ENCODE peak calls at places on chromosomes 11 and 22, in four cellular contexts. Q is H1, Y is HepG2, T is GM12878. O is an unnamed sample.

GRCh38 chr11:14973621-14974020 is 1.5 kb upstream of the CALCA start:
- DNase-seq in Y (no peak), Q (peak; percentile 63), T (no peak), O (no peak)

GRCh38 chr22:48940266-48940987 is 887.2 kb downstream of the BRD1 start:
- DNase-seq in Y (no peak), T (no peak), Q (peak; percentile 37), O (no peak)

GRCh38 chr22:19143967-19144400 is 467 bp downstream of the ESS2 start:
- DNase-seq in Y (no peak), Q (no peak), T (no peak), O (no peak)

GRCh38 chr11:118877487-118878173 is 6.1 kb upstream of the CXCR5 start:
- DNase-seq in Q (no peak), Y (no peak), T (no peak), O (no peak)

GRCh38 chr11:67276821-67277230 is 10.6 kb downstream of the GRK2 start:
- DNase-seq in Q (no peak), T (no peak), Y (no peak), O (no peak)

GRCh38 chr11:74195828-74196227 is 24.7 kb downstream of the PPME1 start:
- DNase-seq in T (no peak), Y (no peak), Q (no peak), O (no peak)

GRCh38 chr11:57399928-57400578 is 9.6 kb upstream of the PRG2 start:
- DNase-seq in Q (no peak), T (no peak), Y (peak; percentile 81), O (no peak)

GRCh38 chr11:11206457-11206856 is 146.6 kb downstream of the CSNK2A3 start:
- DNase-seq in Y (no peak), T (no peak), Q (no peak), O (no peak)

GRCh38 chr11:98566978-98567377 is 453.8 kb upstream of the CNTN5 start:
- DNase-seq in Q (no peak), Y (no peak), T (no peak), O (no peak)

GRCh38 chr11:67450796-67451657 is 1.5 kb downstream of the GPR152 start:
- DNase-seq in Q (no peak), Y (no peak), T (no peak), O (no peak)

GRCh38 chr11:70519117-70519516 is 120.8 kb downstream of the CTTN start:
- DNase-seq in Q (no peak), Y (no peak), T (peak; percentile 11), O (no peak)

GRCh38 chr22:19629720-19630419 is 84.4 kb upstream of the SEPTIN5 start:
- DNase-seq in Q (peak; percentile 94), Y (peak; percentile 65), T (no peak), O (peak; percentile 55)

GRCh38 chr22:47001288-47001687 is 238.8 kb downstream of the TBC1D22A start:
- DNase-seq in Y (no peak), Q (no peak), T (peak; percentile 59), O (no peak)

GRCh38 chr11:63951779-63952536 is 13.2 kb downstream of the NAA40 start:
- DNase-seq in Q (no peak), T (peak; percentile 65), Y (no peak), O (no peak)

GRCh38 chr11:16784671-16785070 is 46.2 kb downstream of the C11orf58 start:
- DNase-seq in Y (no peak), Q (no peak), T (no peak), O (no peak)

GRCh38 chr22:41215409-41215808 is 10.3 kb downstream of the L3MBTL2 start:
- DNase-seq in T (no peak), Q (no peak), Y (no peak), O (no peak)

GRCh38 chr22:44033287-44033686 is 9.2 kb downstream of the PARVB start:
- DNase-seq in T (no peak), Q (no peak), Y (no peak), O (no peak)

GRCh38 chr11:69635804-69636511 is 5.0 kb upstream of the CCND1 start:
- DNase-seq in Q (no peak), Y (no peak), T (no peak), O (no peak)

GRCh38 chr11:9691865-9692264 is 28.0 kb downstream of the SWAP70 start:
- DNase-seq in Y (no peak), Q (no peak), T (no peak), O (no peak)

GRCh38 chr11:13647391-13647790 is 21.1 kb upstream of the FAR1 start:
- DNase-seq in Y (no peak), Q (no peak), T (no peak), O (no peak)

GRCh38 chr11:21289686-21290085 is 620.3 kb downstream of the NELL1 start:
- DNase-seq in Q (no peak), T (no peak), Y (no peak), O (no peak)

GRCh38 chr11:63961608-63962412 is 12.6 kb upstream of the COX8A start:
- DNase-seq in T (no peak), Q (no peak), Y (peak; percentile 46), O (no peak)

GRCh38 chr11:107102692-107103463 is 84.6 kb upstream of the GUCY1A2 start:
- DNase-seq in T (no peak), Y (no peak), Q (no peak), O (no peak)

GRCh38 chr11:123561046-123561781 is 93.2 kb downstream of the SCN3B start:
- DNase-seq in Y (peak; percentile 7), T (no peak), Q (no peak), O (no peak)

GRCh38 chr11:23124249-23124648 is 264.0 kb upstream of the CCDC179 start:
- DNase-seq in T (no peak), Q (no peak), Y (no peak), O (no peak)

GRCh38 chr11:22466809-22467208 is 128.6 kb downstream of the SLC17A6 start:
- DNase-seq in Q (no peak), T (no peak), Y (no peak), O (no peak)

GRCh38 chr22:37662039-37662438 is 3.5 kb downstream of the PDXP start:
- DNase-seq in T (no peak), Q (no peak), Y (no peak), O (no peak)

GRCh38 chr11:62552931-62553838 is 6.6 kb upstream of the AHNAK start:
- DNase-seq in Q (peak; percentile 82), Y (no peak), T (no peak), O (peak; percentile 85)

GRCh38 chr11:1942541-1943260 is 4.4 kb upstream of the MRPL23 start:
- DNase-seq in Y (no peak), T (no peak), Q (no peak), O (no peak)

GRCh38 chr11:1947592-1948237 is 583 bp downstream of the MRPL23 start:
- DNase-seq in T (no peak), Q (no peak), Y (no peak), O (no peak)

GRCh38 chr11:1943576-1943975 is 3.6 kb upstream of the MRPL23 start:
- DNase-seq in Y (no peak), Q (peak; percentile 49), T (no peak), O (no peak)

GRCh38 chr11:1946812-1947480 is at the start of gene MRPL23:
- DNase-seq in T (no peak), Y (no peak), Q (no peak), O (no peak)

DNA sequence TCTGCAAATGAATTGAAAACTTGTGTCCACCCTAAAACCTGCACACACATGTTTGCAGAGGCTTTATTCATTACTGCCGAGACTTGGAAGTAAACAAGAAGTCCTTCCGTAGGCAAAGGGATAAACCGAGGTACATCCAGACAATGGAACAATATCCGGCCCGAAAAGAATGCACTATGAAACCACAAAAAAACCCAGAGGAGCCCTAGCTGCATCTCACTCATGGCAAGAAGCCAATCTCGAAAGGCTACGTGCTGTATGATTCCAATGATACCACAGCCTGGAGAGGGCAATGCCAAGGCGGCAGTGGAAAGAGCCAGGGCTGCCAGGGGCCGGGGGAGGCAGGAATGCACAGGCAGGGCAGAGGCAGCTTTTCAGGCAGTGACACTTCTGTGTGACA is 3.2 kb upstream of the MRPL23 start:
- DNase-seq in T (no peak), Y (no peak), Q (peak; percentile 42), O (no peak)
- TF ChIP-seq ZNF274 in T (no peak), Y (no peak), Q (no peak), O (no peak)

DNA sequence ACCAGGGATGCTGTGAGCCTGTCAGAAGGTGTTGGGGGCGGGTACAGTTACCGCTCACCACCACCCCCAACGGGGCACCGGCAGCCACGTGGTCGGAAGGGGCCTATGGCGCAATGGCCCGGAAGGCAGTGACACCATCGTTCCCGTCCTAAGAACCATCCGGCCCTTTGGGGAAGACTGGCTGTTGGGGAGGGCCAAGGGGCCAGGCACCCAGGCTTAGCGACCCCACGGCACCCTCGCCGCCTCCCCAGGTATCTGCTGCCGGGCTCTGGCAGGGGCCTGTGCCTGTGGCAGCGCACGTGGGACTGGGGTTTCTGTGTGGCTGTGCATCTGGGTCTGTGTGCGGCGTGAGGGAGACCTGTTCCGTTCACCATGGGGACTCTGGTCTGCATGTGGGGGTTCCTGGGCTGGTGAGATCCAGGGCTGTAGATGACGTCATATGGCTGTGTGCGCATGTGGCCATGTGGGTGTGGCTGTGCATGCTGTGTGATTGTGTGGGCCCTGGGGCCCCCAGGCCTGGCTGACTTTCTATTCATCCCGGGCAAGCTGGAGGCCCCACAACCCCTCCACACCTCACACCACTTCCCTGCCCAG is 703 bp downstream of the OSM start:
- DNase-seq in Y (no peak), Q (no peak), T (no peak), O (no peak)
- TF ChIP-seq SUZ12 in Y (no peak), Q (no peak), T (no peak), O (no peak)

GRCh38 chr11:94219771-94220170 is 84.6 kb upstream of the IZUMO1R start:
- DNase-seq in T (no peak), Q (no peak), Y (no peak), O (no peak)
- H3K9me3 ChIP-seq in T (no peaks in the 10 kb centered on the region), Q (peaks cover 14% of the 10 kb centered on the region), Y (peaks cover 19% of the 10 kb centered on the region), O (peaks cover 12% of the 10 kb centered on the region)

GRCh38 chr11:44624761-44625221 is 59.3 kb downstream of the CD82 start:
- DNase-seq in Q (peak; percentile 38), Y (no peak), T (no peak), O (no peak)
- TF ChIP-seq ZNF274 in Q (no peak), Y (no peak), T (no peak), O (no peak)

GRCh38 chr11:100830295-100830694 is 143.2 kb downstream of the ARHGAP42 start:
- DNase-seq in Y (no peak), T (no peak), Q (no peak), O (no peak)
- TF ChIP-seq SUZ12 in Y (no peak), T (no peak), Q (no peak), O (no peak)

DNA sequence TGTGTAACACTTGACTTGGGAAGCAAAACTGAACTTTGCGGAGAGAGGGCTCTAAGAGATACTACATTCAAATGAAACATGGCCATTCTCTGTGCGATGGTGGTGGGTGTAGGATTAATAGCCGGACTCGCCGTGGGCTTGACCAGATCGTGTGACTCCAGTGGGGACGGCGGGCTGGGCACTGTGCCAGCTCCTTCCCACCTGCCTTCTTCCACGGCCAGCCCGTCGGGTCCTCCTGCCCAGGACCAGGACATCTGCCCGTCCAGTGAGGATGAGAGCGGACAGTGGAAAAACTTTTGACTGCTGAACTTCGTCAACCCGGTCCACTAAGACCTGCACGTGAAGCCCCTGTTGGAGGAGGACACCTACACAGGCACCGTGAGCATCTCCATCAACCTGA is 137.4 kb downstream of the OR4C45 start:
- DNase-seq in T (no peak), Y (no peak), Q (no peak), O (no peak)
- H3K9me3 ChIP-seq in T (no peaks in the 10 kb centered on the region), Y (peaks cover 61% of the 10 kb centered on the region), Q (peaks cover 62% of the 10 kb centered on the region), O (no peaks in the 10 kb centered on the region)

GRCh38 chr11:36500315-36500721 is 9.8 kb downstream of the TRAF6 start:
- DNase-seq in Q (no peak), T (no peak), Y (no peak), O (no peak)
- TF ChIP-seq ZNF274 in Q (no peak), T (no peak), Y (no peak), O (no peak)

O was measured in NT2/D1.